ENCODE peak calls at places on chromosome 12, in eight cellular contexts. S is PC-3; A is thoracic aorta; E is testis; Z is cardiac muscle cell; H is SK-N-SH; M is pancreas; L is CD8-positive, alpha-beta T cell. B is an unnamed sample.

GRCh38 chr12:49872781-49873181 is 29.9 kb upstream of the BCDIN3D start:
- DNase-seq in S (no peak), L (no peak), H (no peak), Z (peak; percentile 71), E (peak; percentile 29), A (no peak), M (no peak), B (no peak)

GRCh38 chr12:109252799-109253198 is 56.3 kb downstream of the FOXN4 start:
- DNase-seq in L (no peak), E (no peak), M (no peak), A (no peak), S (no peak), H (no peak), Z (no peak), B (no peak)

GRCh38 chr12:6807170-6807569 is 14.5 kb upstream of the GPR162 start:
- DNase-seq in M (no peak), S (peak; percentile 43), A (no peak), H (no peak), Z (no peak), L (no peak), E (no peak), B (no peak)

GRCh38 chr12:123532808-123533649 is 490 bp downstream of the RILPL1 start:
- DNase-seq in Z (peak; percentile 42), H (no peak), A (no peak), M (peak; percentile 41), E (peak; percentile 64), S (peak; percentile 17), L (peak; percentile 25), B (peak; percentile 54)

GRCh38 chr12:4821000-4821399 is 88.7 kb upstream of the KCNA1 start:
- DNase-seq in Z (no peak), S (no peak), H (no peak), M (no peak), L (no peak), E (no peak), A (no peak), B (no peak)

GRCh38 chr12:119990382-119990874 is 1.4 kb downstream of the BICDL1 start:
- DNase-seq in Z (no peak), M (no peak), E (no peak), S (no peak), L (peak; percentile 42), H (no peak), A (no peak), B (no peak)

GRCh38 chr12:64571346-64571745 is 38.9 kb upstream of the RASSF3 start:
- DNase-seq in A (no peak), H (no peak), E (no peak), L (peak; percentile 23), Z (no peak), M (no peak), S (no peak), B (no peak)

GRCh38 chr12:82696543-82696942 is 9.8 kb downstream of the TMTC2 start:
- DNase-seq in E (no peak), H (no peak), A (no peak), Z (no peak), M (no peak), L (no peak), S (no peak), B (no peak)

GRCh38 chr12:53948650-53949593 is 5.8 kb upstream of the HOXC12 start:
- DNase-seq in Z (no peak), E (no peak), A (no peak), L (no peak), H (no peak), M (no peak), S (peak; percentile 52), B (no peak)

GRCh38 chr12:112798019-112798760 is 6.6 kb downstream of the RPH3A start:
- DNase-seq in E (no peak), M (no peak), H (peak; percentile 30), Z (no peak), A (no peak), S (no peak), L (no peak), B (no peak)

GRCh38 chr12:110316861-110317260 is 35.8 kb downstream of the ATP2A2 start:
- DNase-seq in Z (peak; percentile 84), S (peak; percentile 17), M (no peak), A (no peak), H (no peak), L (no peak), E (no peak), B (no peak)

GRCh38 chr12:1277905-1278304 is 286.9 kb downstream of the ERC1 start:
- DNase-seq in Z (no peak), A (no peak), E (no peak), S (no peak), H (no peak), M (no peak), L (peak; percentile 87), B (no peak)

GRCh38 chr12:92623386-92623785 is 79.4 kb upstream of the PLEKHG7 start:
- DNase-seq in S (no peak), E (no peak), Z (no peak), H (no peak), M (no peak), L (no peak), A (no peak), B (no peak)

GRCh38 chr12:64385468-64385867 is 5.1 kb downstream of the C12orf56 start:
- DNase-seq in S (peak; percentile 79), E (no peak), M (no peak), L (no peak), Z (no peak), H (no peak), A (no peak), B (no peak)

GRCh38 chr12:57215065-57215464 is 1.5 kb upstream of the NXPH4 start:
- DNase-seq in Z (no peak), E (no peak), M (no peak), S (no peak), H (no peak), A (no peak), L (no peak), B (no peak)
- H3K4me1 ChIP-seq in Z (no peaks in the 10 kb centered on the region), E (peaks cover 27% of the 10 kb centered on the region), M (peaks cover 8% of the 10 kb centered on the region), S (peaks cover 39% of the 10 kb centered on the region), H (peaks cover 29% of the 10 kb centered on the region), A (peaks cover 59% of the 10 kb centered on the region), L (peaks cover 43% of the 10 kb centered on the region), B (peaks cover 19% of the 10 kb centered on the region)

GRCh38 chr12:57094194-57095160 is 5.6 kb downstream of the NAB2 start:
- DNase-seq in M (no peak), Z (no peak), S (no peak), H (peak; percentile 3), A (no peak), E (no peak), L (no peak), B (peak; percentile 27)

GRCh38 chr12:57093412-57094193 is 4.7 kb downstream of the NAB2 start:
- DNase-seq in M (peak; percentile 49), L (peak; percentile 78), Z (peak; percentile 93), A (peak; percentile 71), H (peak; percentile 89), E (peak; percentile 81), S (peak; percentile 33), B (peak; percentile 79)

GRCh38 chr12:57092529-57092862 is 3.6 kb downstream of the NAB2 start:
- DNase-seq in A (no peak), Z (no peak), E (no peak), L (no peak), H (peak; percentile 3), M (no peak), S (no peak), B (no peak)

GRCh38 chr12:57091633-57092528 is 3.0 kb downstream of the NAB2 start:
- DNase-seq in A (no peak), Z (no peak), M (no peak), S (no peak), H (peak; percentile 7), E (no peak), L (no peak), B (no peak)

GRCh38 chr12:57092876-57093411 is 4.0 kb downstream of the NAB2 start:
- DNase-seq in H (no peak), M (no peak), A (no peak), L (no peak), E (no peak), S (no peak), Z (no peak), B (no peak)
- H3K4me3 ChIP-seq in H (no peak overlapping the region), M (no peak overlapping the region), A (no peak overlapping the region), L (no peak overlapping the region), E (no peak overlapping the region), S (no peak overlapping the region), Z (no peak overlapping the region), B (no peak overlapping the region)

DNA sequence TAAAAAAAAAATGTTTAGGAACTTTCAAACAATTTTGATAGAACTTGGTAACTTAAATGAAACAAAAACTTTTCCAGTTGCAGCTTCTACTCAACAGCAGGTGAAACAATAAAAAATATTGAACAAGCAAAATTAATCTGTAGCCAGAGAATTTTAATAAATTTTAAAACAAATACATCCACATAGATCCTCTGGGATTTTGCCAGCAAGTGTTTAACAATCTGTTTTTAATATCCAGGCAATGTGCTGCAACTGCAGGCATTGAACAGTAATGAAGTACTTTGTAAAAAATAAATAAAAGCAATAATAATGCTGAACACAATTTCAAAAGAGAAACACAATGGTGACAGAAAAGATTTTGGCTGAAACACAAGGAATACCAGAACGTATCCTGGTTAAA is 263.8 kb upstream of the FAR2 start:
- DNase-seq in M (no peak), L (no peak), H (no peak), Z (no peak), E (no peak), A (no peak), S (no peak), B (no peak)
- TF ChIP-seq CTCF in M (no peak), L (no peak), H (no peak), Z (no peak), E (no peak), A (no peak), S (no peak), B (no peak)

GRCh38 chr12:11895421-11896064 is 175.2 kb upstream of the BCL2L14 start:
- DNase-seq in S (no peak), L (no peak), E (no peak), H (no peak), M (no peak), Z (no peak), A (no peak), B (no peak)
- H3K4me1 ChIP-seq in S (peaks cover 9% of the 10 kb centered on the region), L (peaks cover 4% of the 10 kb centered on the region), E (peaks cover 3% of the 10 kb centered on the region), H (peaks cover 8% of the 10 kb centered on the region), M (no peaks in the 10 kb centered on the region), Z (no peaks in the 10 kb centered on the region), A (peaks cover 25% of the 10 kb centered on the region), B (no peaks in the 10 kb centered on the region)

GRCh38 chr12:80709811-80710726 is 2.6 kb downstream of the MYF6 start:
- DNase-seq in E (peak; percentile 44), A (no peak), L (no peak), H (peak; percentile 43), M (no peak), Z (peak; percentile 17), S (peak; percentile 39), B (no peak)
- H3K4me3 ChIP-seq in E (no peak overlapping the region), A (no peak overlapping the region), L (no peak overlapping the region), H (no peak overlapping the region), M (no peak overlapping the region), Z (no peak overlapping the region), S (no peak overlapping the region), B (no peak overlapping the region)

DNA sequence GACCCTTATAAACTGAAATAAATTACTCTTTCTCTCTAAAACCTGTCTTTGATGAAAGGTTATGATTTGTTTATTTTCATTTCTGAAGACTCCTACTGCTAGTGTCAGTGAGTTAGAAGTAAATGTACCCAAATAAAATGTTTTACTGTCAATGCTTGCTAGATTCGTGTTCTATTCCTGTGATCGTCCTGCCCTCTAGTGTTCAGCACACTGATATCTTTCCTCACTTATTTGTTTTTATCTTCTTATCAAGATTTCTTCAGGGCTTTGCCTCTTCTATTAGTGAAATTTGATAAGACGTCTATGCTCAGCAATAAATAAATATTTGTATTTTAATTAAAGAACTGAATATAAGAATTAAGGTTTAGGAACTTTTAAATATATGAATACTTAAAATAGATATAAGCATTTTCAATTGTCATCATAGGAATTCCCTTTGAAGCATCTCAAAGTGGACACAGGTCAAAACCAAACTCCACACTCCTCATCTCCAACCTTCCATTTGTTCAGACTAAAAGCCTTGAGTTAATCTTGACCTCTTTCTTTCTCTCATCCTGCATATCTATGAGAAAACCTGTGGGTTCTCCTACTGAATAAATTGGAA is 75.8 kb downstream of the C12orf50 start:
- DNase-seq in A (no peak), H (peak; percentile 57), E (peak; percentile 25), S (peak; percentile 53), L (no peak), Z (peak; percentile 68), M (no peak), B (no peak)
- TF ChIP-seq CTCF in A (peak; percentile 28), H (peak; percentile 78), E (no peak), S (peak; percentile 81), L (no peak), Z (peak; percentile 59), M (no peak), B (no peak)